ENCODE peak calls at places on chromosomes 2 and 18, in ten cellular contexts. B is keratinocyte; H is IMR-90; A is bronchial epithelial cell; K is brain microvascular endothelial cell; U is ascending aorta; R is effector memory CD4-positive, alpha-beta T cell; C is aorta; S is lower lobe of right lung; Y is dorsolateral prefrontal cortex. N is an unnamed sample.
A peak's percentile ranks its signal among the peaks of the same experiment; 100 is the strongest.

GRCh38 chr2:162840598-162841246 is 2.2 kb upstream of the KCNH7 start:
- DNase-seq in B (peak; percentile 35), H (peak; percentile 38), A (peak; percentile 72), K (peak; percentile 67), U (no peak), R (no peak), C (no peak), S (no peak), Y (peak; percentile 11), N (no peak)

GRCh38 chr2:60294901-60295590 is 258.4 kb downstream of the BCL11A start:
- DNase-seq in B (no peak), H (no peak), A (no peak), K (no peak), U (no peak), R (no peak), C (no peak), S (no peak), Y (peak; percentile 10), N (no peak)

GRCh38 chr18:52869349-52869923 is 529.4 kb downstream of the DCC start:
- DNase-seq in B (no peak), H (no peak), A (no peak), K (no peak), U (no peak), R (no peak), C (no peak), S (peak; percentile 24), Y (no peak), N (no peak)

GRCh38 chr2:241126201-241126611 is 23.1 kb downstream of the PASK start:
- DNase-seq in B (no peak), H (no peak), A (no peak), K (no peak), U (no peak), R (no peak), C (peak; percentile 41), S (peak; percentile 34), Y (no peak), N (no peak)

GRCh38 chr2:33607905-33608304 is 8.8 kb upstream of the FAM98A start:
- DNase-seq in B (no peak), H (no peak), A (no peak), K (no peak), U (no peak), R (no peak), C (no peak), S (no peak), Y (no peak), N (no peak)

GRCh38 chr2:231713738-231714638 is 5.7 kb downstream of the PTMA start:
- DNase-seq in B (no peak), H (peak; percentile 87), A (peak; percentile 76), K (peak; percentile 81), U (peak; percentile 95), R (peak; percentile 80), C (peak; percentile 96), S (peak; percentile 94), Y (peak; percentile 78), N (no peak)

GRCh38 chr2:187851955-187852624 is 297.9 kb upstream of the TFPI start:
- DNase-seq in B (no peak), H (no peak), A (no peak), K (no peak), U (no peak), R (no peak), C (no peak), S (no peak), Y (no peak), N (no peak)

GRCh38 chr2:68438455-68439303 is 28.4 kb downstream of the FBXO48 start:
- DNase-seq in B (no peak), H (no peak), A (no peak), K (peak; percentile 17), U (no peak), R (no peak), C (no peak), S (no peak), Y (no peak), N (no peak)

GRCh38 chr2:13919981-13920382 is 712.5 kb upstream of the LRATD1 start:
- DNase-seq in B (peak; percentile 1), H (no peak), A (peak; percentile 66), K (no peak), U (no peak), R (no peak), C (no peak), S (no peak), Y (no peak), N (no peak)

GRCh38 chr2:12035956-12036639 is 289.7 kb downstream of the LPIN1 start:
- DNase-seq in B (no peak), H (no peak), A (no peak), K (no peak), U (no peak), R (no peak), C (no peak), S (no peak), Y (no peak), N (no peak)

DNA sequence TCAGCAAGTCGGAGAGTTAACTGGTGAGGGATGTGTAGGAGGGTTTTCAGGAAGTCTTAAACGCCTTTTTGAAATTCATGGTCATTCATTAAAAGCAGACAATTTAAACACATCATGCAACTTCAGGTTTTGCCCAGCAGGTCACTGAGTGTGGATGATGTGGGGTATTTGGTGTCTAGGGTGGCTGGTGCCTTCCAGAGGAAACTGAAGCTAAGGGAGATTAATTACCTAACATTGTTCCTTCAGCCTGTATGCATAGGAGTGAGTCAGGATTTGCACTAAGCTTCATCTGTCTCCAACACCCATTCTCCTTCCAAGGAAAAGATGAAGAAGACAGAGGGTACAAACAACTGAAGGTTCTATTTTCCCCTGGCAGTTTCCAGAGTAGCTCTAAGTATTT is 20.8 kb downstream of the SLC14A2 start:
- DNase-seq in B (no peak), H (no peak), A (peak; percentile 60), K (no peak), U (no peak), R (no peak), C (no peak), S (no peak), Y (no peak), N (no peak)
- H3K27me3 ChIP-seq in B (no peaks in the 10 kb centered on the region), H (peaks cover 45% of the 10 kb centered on the region), A (no peaks in the 10 kb centered on the region), K (peaks cover 7% of the 10 kb centered on the region), U (no peaks in the 10 kb centered on the region), R (no peaks in the 10 kb centered on the region), C (no peaks in the 10 kb centered on the region), S (no peaks in the 10 kb centered on the region), Y (no peaks in the 10 kb centered on the region), N (peaks cover 12% of the 10 kb centered on the region)

GRCh38 chr2:64440831-64441230 is 13.1 kb upstream of the LGALSL start:
- DNase-seq in B (no peak), H (no peak), A (no peak), K (no peak), U (no peak), R (no peak), C (no peak), S (no peak), Y (no peak), N (no peak)

GRCh38 chr2:64442801-64443429 is 11.0 kb upstream of the LGALSL start:
- DNase-seq in B (no peak), H (no peak), A (no peak), K (no peak), U (no peak), R (no peak), C (no peak), S (no peak), Y (no peak), N (no peak)

GRCh38 chr2:64439194-64439593 is 14.8 kb upstream of the LGALSL start:
- DNase-seq in B (no peak), H (no peak), A (no peak), K (no peak), U (no peak), R (no peak), C (no peak), S (no peak), Y (no peak), N (no peak)

GRCh38 chr2:64437883-64438282 is 16.1 kb upstream of the LGALSL start:
- DNase-seq in B (no peak), H (no peak), A (no peak), K (no peak), U (no peak), R (no peak), C (no peak), S (no peak), Y (no peak), N (no peak)

GRCh38 chr2:64442277-64442676 is 11.7 kb upstream of the LGALSL start:
- DNase-seq in B (no peak), H (no peak), A (no peak), K (no peak), U (no peak), R (no peak), C (no peak), S (no peak), Y (no peak), N (no peak)
- H3K27me3 ChIP-seq in B (no peaks in the 10 kb centered on the region), H (peaks cover 31% of the 10 kb centered on the region), A (no peaks in the 10 kb centered on the region), K (peaks cover 32% of the 10 kb centered on the region), U (no peaks in the 10 kb centered on the region), R (no peaks in the 10 kb centered on the region), C (no peaks in the 10 kb centered on the region), S (peaks cover 3% of the 10 kb centered on the region), Y (no peaks in the 10 kb centered on the region), N (peaks cover 10% of the 10 kb centered on the region)

GRCh38 chr18:79814373-79814772 is 16.6 kb downstream of the KCNG2 start:
- DNase-seq in B (no peak), H (no peak), A (no peak), K (no peak), U (no peak), R (no peak), C (no peak), S (no peak), Y (no peak), N (no peak)

GRCh38 chr18:79809482-79810192 is 11.9 kb downstream of the KCNG2 start:
- DNase-seq in B (no peak), H (no peak), A (no peak), K (no peak), U (no peak), R (no peak), C (peak; percentile 34), S (no peak), Y (no peak), N (no peak)

GRCh38 chr18:79816092-79816491 is 18.4 kb downstream of the KCNG2 start:
- DNase-seq in B (no peak), H (no peak), A (no peak), K (no peak), U (no peak), R (no peak), C (peak; percentile 59), S (no peak), Y (no peak), N (no peak)

GRCh38 chr18:79815657-79816056 is 17.9 kb downstream of the KCNG2 start:
- DNase-seq in B (no peak), H (no peak), A (no peak), K (no peak), U (no peak), R (no peak), C (peak; percentile 46), S (no peak), Y (no peak), N (no peak)

GRCh38 chr18:79812052-79812451 is 14.3 kb downstream of the KCNG2 start:
- DNase-seq in B (no peak), H (no peak), A (no peak), K (no peak), U (no peak), R (no peak), C (no peak), S (no peak), Y (no peak), N (no peak)
- H3K27me3 ChIP-seq in B (no peaks in the 10 kb centered on the region), H (peaks cover 11% of the 10 kb centered on the region), A (no peaks in the 10 kb centered on the region), K (no peaks in the 10 kb centered on the region), U (no peaks in the 10 kb centered on the region), R (no peaks in the 10 kb centered on the region), C (no peaks in the 10 kb centered on the region), S (no peaks in the 10 kb centered on the region), Y (no peaks in the 10 kb centered on the region), N (no peaks in the 10 kb centered on the region)

DNA sequence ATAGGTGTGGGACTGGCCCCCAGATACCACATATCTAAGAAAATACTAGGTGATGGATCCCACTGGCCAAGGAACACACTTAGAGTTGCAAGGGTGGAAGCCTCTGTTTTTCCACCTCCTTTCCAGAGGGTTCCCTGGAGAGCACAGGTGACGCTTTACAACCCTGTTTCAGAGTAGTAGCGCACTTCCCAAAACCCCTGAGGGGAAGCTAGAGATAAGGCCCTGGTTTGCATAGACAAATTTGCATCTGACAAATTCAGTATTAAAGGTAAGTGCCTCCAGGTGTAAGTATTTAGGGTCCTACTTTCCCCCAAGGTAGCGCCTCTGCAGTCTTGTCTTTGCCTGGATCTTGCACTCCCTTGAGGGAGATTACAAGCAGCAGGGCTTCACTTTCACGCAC is 474 bp upstream of the CERKL start:
- DNase-seq in B (no peak), H (no peak), A (no peak), K (no peak), U (no peak), R (no peak), C (no peak), S (no peak), Y (no peak), N (no peak)
- H3K27me3 ChIP-seq in B (peaks cover 28% of the 10 kb centered on the region), H (peaks cover 35% of the 10 kb centered on the region), A (peaks cover 14% of the 10 kb centered on the region), K (peaks cover 14% of the 10 kb centered on the region), U (no peaks in the 10 kb centered on the region), R (peaks cover 3% of the 10 kb centered on the region), C (no peaks in the 10 kb centered on the region), S (peaks cover 14% of the 10 kb centered on the region), Y (peaks cover 8% of the 10 kb centered on the region), N (peaks cover 14% of the 10 kb centered on the region)

N was measured in BJ.